ENCODE peak calls at places on chromosome 1, in eight cellular contexts. One of them, this sample, is unnamed.

GRCh38 chr1:24769656-24770651 is 24.7 kb downstream of the CLIC4 start:
- DNase-seq in CD8-positive, alpha-beta T cell: no peak
- DNase-seq in aorta: no peak
- DNase-seq in AG10803: peak
- DNase-seq in tibial nerve: no peak
- DNase-seq in NCI-H774: no peak
- DNase-seq in epithelial cell of prostate: peak
- DNase-seq in GM04504: peak
- DNase-seq in this sample: no peak

GRCh38 chr1:110593905-110594304 is 12.3 kb downstream of the KCNA2 start:
- DNase-seq in NCI-H774: no peak
- DNase-seq in aorta: no peak
- DNase-seq in AG10803: no peak
- DNase-seq in GM04504: no peak
- DNase-seq in tibial nerve: no peak
- DNase-seq in epithelial cell of prostate: no peak
- DNase-seq in CD8-positive, alpha-beta T cell: no peak
- DNase-seq in this sample: no peak

GRCh38 chr1:20448626-20449215 is 37.3 kb downstream of the CAMK2N1 start:
- DNase-seq in AG10803: no peak
- DNase-seq in GM04504: no peak
- DNase-seq in CD8-positive, alpha-beta T cell: no peak
- DNase-seq in tibial nerve: no peak
- DNase-seq in NCI-H774: no peak
- DNase-seq in epithelial cell of prostate: no peak
- DNase-seq in aorta: no peak
- DNase-seq in this sample: no peak

GRCh38 chr1:166479052-166479631 is 312.3 kb upstream of the FAM78B start:
- DNase-seq in NCI-H774: peak
- DNase-seq in CD8-positive, alpha-beta T cell: peak
- DNase-seq in aorta: no peak
- DNase-seq in AG10803: peak
- DNase-seq in epithelial cell of prostate: no peak
- DNase-seq in GM04504: peak
- DNase-seq in tibial nerve: peak
- DNase-seq in this sample: no peak

GRCh38 chr1:30518186-30518585 is 205.2 kb downstream of the MATN1 start:
- DNase-seq in AG10803: no peak
- DNase-seq in epithelial cell of prostate: no peak
- DNase-seq in tibial nerve: no peak
- DNase-seq in GM04504: no peak
- DNase-seq in CD8-positive, alpha-beta T cell: no peak
- DNase-seq in aorta: no peak
- DNase-seq in NCI-H774: no peak
- DNase-seq in this sample: no peak

GRCh38 chr1:209657140-209657879 is 5.1 kb upstream of the LAMB3 start:
- DNase-seq in tibial nerve: no peak
- DNase-seq in CD8-positive, alpha-beta T cell: no peak
- DNase-seq in NCI-H774: no peak
- DNase-seq in GM04504: no peak
- DNase-seq in AG10803: peak
- DNase-seq in epithelial cell of prostate: peak
- DNase-seq in aorta: no peak
- DNase-seq in this sample: no peak

GRCh38 chr1:41733021-41733420 is 185.7 kb downstream of the HIVEP3 start:
- DNase-seq in NCI-H774: no peak
- DNase-seq in epithelial cell of prostate: no peak
- DNase-seq in CD8-positive, alpha-beta T cell: no peak
- DNase-seq in tibial nerve: no peak
- DNase-seq in aorta: peak
- DNase-seq in AG10803: no peak
- DNase-seq in GM04504: no peak
- DNase-seq in this sample: no peak

GRCh38 chr1:111563619-111564018 is 56.0 kb upstream of the RAP1A start:
- DNase-seq in AG10803: peak
- DNase-seq in epithelial cell of prostate: no peak
- DNase-seq in CD8-positive, alpha-beta T cell: no peak
- DNase-seq in aorta: no peak
- DNase-seq in GM04504: peak
- DNase-seq in tibial nerve: no peak
- DNase-seq in NCI-H774: no peak
- DNase-seq in this sample: no peak

GRCh38 chr1:67489643-67490042 is 59.4 kb upstream of the SERBP1 start:
- DNase-seq in tibial nerve: no peak
- DNase-seq in GM04504: no peak
- DNase-seq in CD8-positive, alpha-beta T cell: no peak
- DNase-seq in epithelial cell of prostate: no peak
- DNase-seq in AG10803: peak
- DNase-seq in aorta: no peak
- DNase-seq in NCI-H774: no peak
- DNase-seq in this sample: no peak

GRCh38 chr1:153613406-153613805 is 469 bp upstream of the S100A16 start:
- DNase-seq in CD8-positive, alpha-beta T cell: no peak
- DNase-seq in aorta: peak
- DNase-seq in tibial nerve: no peak
- DNase-seq in NCI-H774: no peak
- DNase-seq in GM04504: no peak
- DNase-seq in AG10803: no peak
- DNase-seq in epithelial cell of prostate: no peak
- DNase-seq in this sample: no peak

GRCh38 chr1:156079762-156080597 is 2.3 kb downstream of the MEX3A start:
- DNase-seq in GM04504: no peak
- DNase-seq in AG10803: no peak
- DNase-seq in CD8-positive, alpha-beta T cell: no peak
- DNase-seq in tibial nerve: no peak
- DNase-seq in NCI-H774: no peak
- DNase-seq in epithelial cell of prostate: no peak
- DNase-seq in aorta: no peak
- DNase-seq in this sample: no peak

GRCh38 chr1:150006881-150007401 is 3.6 kb downstream of the OTUD7B start:
- DNase-seq in NCI-H774: no peak
- DNase-seq in AG10803: no peak
- DNase-seq in CD8-positive, alpha-beta T cell: no peak
- DNase-seq in epithelial cell of prostate: no peak
- DNase-seq in GM04504: no peak
- DNase-seq in tibial nerve: no peak
- DNase-seq in aorta: no peak
- DNase-seq in this sample: no peak

GRCh38 chr1:212260557-212261342 is 24.5 kb upstream of the PPP2R5A start:
- DNase-seq in GM04504: no peak
- DNase-seq in CD8-positive, alpha-beta T cell: no peak
- DNase-seq in epithelial cell of prostate: peak
- DNase-seq in AG10803: no peak
- DNase-seq in NCI-H774: no peak
- DNase-seq in tibial nerve: no peak
- DNase-seq in aorta: no peak
- DNase-seq in this sample: no peak

GRCh38 chr1:148434832-148435231 is 48.3 kb downstream of the PPIAL4G start:
- DNase-seq in GM04504: no peak
- DNase-seq in AG10803: no peak
- DNase-seq in CD8-positive, alpha-beta T cell: no peak
- DNase-seq in tibial nerve: no peak
- DNase-seq in epithelial cell of prostate: no peak
- DNase-seq in NCI-H774: no peak
- DNase-seq in aorta: no peak
- DNase-seq in this sample: no peak

GRCh38 chr1:92882817-92883216 is 51.0 kb downstream of the RPL5 start:
- DNase-seq in aorta: no peak
- DNase-seq in tibial nerve: no peak
- DNase-seq in AG10803: no peak
- DNase-seq in GM04504: no peak
- DNase-seq in CD8-positive, alpha-beta T cell: peak
- DNase-seq in NCI-H774: no peak
- DNase-seq in epithelial cell of prostate: no peak
- DNase-seq in this sample: peak

GRCh38 chr1:73673980-73674379 is 524.0 kb downstream of the LRRIQ3 start:
- DNase-seq in CD8-positive, alpha-beta T cell: no peak
- DNase-seq in NCI-H774: no peak
- DNase-seq in tibial nerve: no peak
- DNase-seq in AG10803: peak
- DNase-seq in GM04504: peak
- DNase-seq in epithelial cell of prostate: peak
- DNase-seq in aorta: no peak
- DNase-seq in this sample: no peak

GRCh38 chr1:31579374-31579773 is 3.1 kb downstream of the TINAGL1 start:
- DNase-seq in GM04504: no peak
- DNase-seq in AG10803: no peak
- DNase-seq in NCI-H774: no peak
- DNase-seq in epithelial cell of prostate: no peak
- DNase-seq in tibial nerve: no peak
- DNase-seq in aorta: no peak
- DNase-seq in CD8-positive, alpha-beta T cell: no peak
- DNase-seq in this sample: no peak

GRCh38 chr1:112714313-112715263 is 544 bp downstream of the PPM1J start:
- DNase-seq in aorta: peak
- DNase-seq in tibial nerve: no peak
- DNase-seq in CD8-positive, alpha-beta T cell: no peak
- DNase-seq in AG10803: no peak
- DNase-seq in epithelial cell of prostate: no peak
- DNase-seq in NCI-H774: no peak
- DNase-seq in GM04504: no peak
- DNase-seq in this sample: no peak

GRCh38 chr1:156478250-156478627 is 22.3 kb downstream of the MEF2D start:
- DNase-seq in aorta: no peak
- DNase-seq in GM04504: no peak
- DNase-seq in AG10803: no peak
- DNase-seq in tibial nerve: no peak
- DNase-seq in NCI-H774: no peak
- DNase-seq in CD8-positive, alpha-beta T cell: no peak
- DNase-seq in epithelial cell of prostate: no peak
- DNase-seq in this sample: no peak

GRCh38 chr1:171366099-171366498 is 52.1 kb downstream of the FMO4 start:
- DNase-seq in NCI-H774: no peak
- DNase-seq in aorta: no peak
- DNase-seq in GM04504: no peak
- DNase-seq in CD8-positive, alpha-beta T cell: no peak
- DNase-seq in tibial nerve: no peak
- DNase-seq in epithelial cell of prostate: no peak
- DNase-seq in AG10803: no peak
- DNase-seq in this sample: no peak

GRCh38 chr1:32242341-32242851 is 4.6 kb upstream of the FAM167B start:
- DNase-seq in GM04504: no peak
- DNase-seq in AG10803: peak
- DNase-seq in tibial nerve: no peak
- DNase-seq in epithelial cell of prostate: no peak
- DNase-seq in aorta: no peak
- DNase-seq in CD8-positive, alpha-beta T cell: no peak
- DNase-seq in NCI-H774: no peak
- DNase-seq in this sample: no peak

GRCh38 chr1:214901718-214902117 is 180.8 kb upstream of the KCNK2 start:
- DNase-seq in tibial nerve: no peak
- DNase-seq in NCI-H774: no peak
- DNase-seq in GM04504: peak
- DNase-seq in epithelial cell of prostate: peak
- DNase-seq in AG10803: peak
- DNase-seq in CD8-positive, alpha-beta T cell: no peak
- DNase-seq in aorta: no peak
- DNase-seq in this sample: no peak

GRCh38 chr1:6486433-6487011 is 4.9 kb downstream of the PLEKHG5 start:
- DNase-seq in aorta: peak
- DNase-seq in CD8-positive, alpha-beta T cell: peak
- DNase-seq in AG10803: peak
- DNase-seq in NCI-H774: peak
- DNase-seq in GM04504: peak
- DNase-seq in tibial nerve: peak
- DNase-seq in epithelial cell of prostate: peak
- DNase-seq in this sample: peak

GRCh38 chr1:233326995-233327937 is at the start of gene MAP3K21:
- DNase-seq in GM04504: no peak
- DNase-seq in aorta: peak
- DNase-seq in tibial nerve: peak
- DNase-seq in CD8-positive, alpha-beta T cell: peak
- DNase-seq in NCI-H774: peak
- DNase-seq in AG10803: no peak
- DNase-seq in epithelial cell of prostate: peak
- DNase-seq in this sample: peak

GRCh38 chr1:245245021-245245667 is 90.4 kb downstream of the KIF26B start:
- DNase-seq in epithelial cell of prostate: no peak
- DNase-seq in AG10803: no peak
- DNase-seq in GM04504: no peak
- DNase-seq in tibial nerve: no peak
- DNase-seq in CD8-positive, alpha-beta T cell: no peak
- DNase-seq in NCI-H774: peak
- DNase-seq in aorta: no peak
- DNase-seq in this sample: no peak